ENCODE peak calls at places on chromosome 16, in ten cellular contexts. C, L, Z, Y, G, B, N, W, E and Q are unnamed samples.
A peak's percentile ranks its signal among the peaks of the same experiment; 100 is the strongest.

GRCh38 chr16:53817117-53817516 is 113.2 kb downstream of the FTO start:
- DNase-seq in Y (no peak), L (peak; percentile 35), B (peak; percentile 90), E (no peak), G (peak; percentile 98), Z (peak; percentile 82), C (no peak), N (peak; percentile 95), W (no peak), Q (peak; percentile 82)

GRCh38 chr16:29230671-29231091 is 175.8 kb downstream of the NPIPB11 start:
- DNase-seq in N (peak; percentile 23), Y (peak; percentile 3), G (peak; percentile 56), Z (no peak), C (no peak), B (peak; percentile 32), W (peak; percentile 17), E (no peak), L (no peak), Q (no peak)

GRCh38 chr16:5071681-5072333 is at the start of gene ALG1:
- DNase-seq in B (peak; percentile 78), C (peak; percentile 92), Y (peak; percentile 87), L (peak; percentile 92), Z (peak; percentile 89), E (peak; percentile 33), N (peak; percentile 85), G (peak; percentile 89), W (peak; percentile 85), Q (peak; percentile 80)

GRCh38 chr16:29744541-29745101 is 1.2 kb downstream of the C16orf54 start:
- DNase-seq in B (no peak), G (no peak), Z (no peak), W (no peak), N (no peak), E (no peak), Y (no peak), L (no peak), C (no peak), Q (no peak)

GRCh38 chr16:81684242-81684837 is 94.8 kb upstream of the PLCG2 start:
- DNase-seq in W (no peak), B (no peak), G (no peak), E (no peak), Z (no peak), L (no peak), N (no peak), C (no peak), Y (no peak), Q (no peak)

GRCh38 chr16:54812229-54812628 is 118.4 kb upstream of the IRX5 start:
- DNase-seq in L (no peak), G (peak; percentile 19), Y (no peak), W (no peak), C (no peak), B (no peak), N (peak; percentile 12), Z (peak; percentile 17), E (no peak), Q (no peak)

GRCh38 chr16:19583665-19584300 is 28.3 kb downstream of the VPS35L start:
- DNase-seq in E (no peak), N (peak; percentile 55), Z (peak; percentile 68), W (no peak), G (peak; percentile 83), L (no peak), B (no peak), C (peak; percentile 48), Y (no peak), Q (peak; percentile 30)

GRCh38 chr16:86761117-86761971 is 183.0 kb downstream of the FOXL1 start:
- DNase-seq in L (peak; percentile 47), Z (peak; percentile 69), E (no peak), W (no peak), C (peak; percentile 58), N (peak; percentile 59), Y (peak; percentile 68), G (peak; percentile 76), B (peak; percentile 78), Q (peak; percentile 61)

GRCh38 chr16:56910654-56911539 is 21.0 kb upstream of the HERPUD1 start:
- DNase-seq in W (no peak), B (peak; percentile 77), L (no peak), C (peak; percentile 25), E (no peak), N (peak; percentile 77), G (peak; percentile 82), Y (peak; percentile 54), Z (no peak), Q (peak; percentile 51)

GRCh38 chr16:3952342-3953131 is 72.0 kb upstream of the CREBBP start:
- DNase-seq in N (no peak), E (no peak), C (peak; percentile 89), G (peak; percentile 9), B (no peak), Z (no peak), Y (peak; percentile 86), W (no peak), L (peak; percentile 89), Q (no peak)

GRCh38 chr16:71555230-71555891 is 21.5 kb downstream of the TAT start:
- DNase-seq in Y (no peak), G (no peak), Z (peak; percentile 10), C (no peak), B (no peak), N (no peak), W (no peak), E (no peak), L (no peak), Q (no peak)

GRCh38 chr16:87765473-87765775 is 362 bp downstream of the KLHDC4 start:
- DNase-seq in B (no peak), E (no peak), Y (no peak), C (no peak), L (no peak), G (no peak), W (no peak), Z (no peak), N (no peak), Q (no peak)

GRCh38 chr16:20674684-20675487 is 22.6 kb downstream of the ACSM1 start:
- DNase-seq in C (peak; percentile 32), N (no peak), Y (no peak), E (no peak), Z (no peak), W (no peak), L (no peak), B (no peak), G (no peak), Q (no peak)

GRCh38 chr16:86955136-86955890 is 361.9 kb downstream of the C16orf95 start:
- DNase-seq in Z (no peak), Y (no peak), L (no peak), E (no peak), B (no peak), G (no peak), W (no peak), C (no peak), N (no peak), Q (no peak)

GRCh38 chr16:80323187-80323807 is 217.5 kb upstream of the DYNLRB2 start:
- DNase-seq in C (no peak), L (no peak), W (no peak), G (no peak), Z (no peak), E (no peak), N (no peak), Y (no peak), B (no peak), Q (no peak)

DNA sequence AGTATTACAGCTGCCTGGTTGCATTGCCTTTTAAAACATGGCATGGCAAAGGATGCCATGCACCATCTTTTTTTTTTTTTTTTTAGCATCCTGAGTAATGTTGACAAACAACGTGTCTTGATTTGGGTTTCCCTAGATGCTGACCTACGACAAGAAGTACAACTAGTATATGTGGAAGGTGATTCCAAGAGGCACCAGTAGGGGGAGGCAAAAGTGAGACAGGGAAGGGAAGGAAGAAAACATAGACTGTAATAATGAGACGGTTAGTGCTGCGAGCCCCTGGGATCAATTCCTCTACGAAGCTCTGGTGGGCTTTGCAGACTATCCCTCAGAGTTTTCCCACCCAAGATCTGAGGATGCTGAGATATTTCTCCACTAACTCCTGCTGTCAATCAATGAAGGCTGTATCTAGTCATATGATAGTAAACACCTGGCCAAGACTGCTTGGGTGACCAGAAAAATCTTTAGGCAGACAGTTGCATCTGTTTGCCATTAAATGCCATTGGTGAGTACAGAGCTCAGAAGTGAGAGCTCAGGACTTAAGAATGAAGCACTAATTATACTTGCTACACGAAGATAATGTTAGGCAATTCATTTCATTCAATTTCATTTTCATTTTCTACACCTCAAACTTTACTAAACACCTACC is 458.6 kb upstream of the GOT2 start:
- DNase-seq in E (no peak), N (peak; percentile 21), Y (peak; percentile 35), C (peak; percentile 60), W (no peak), B (no peak), G (peak; percentile 50), Z (peak; percentile 42), L (no peak), Q (peak; percentile 9)
- TF ChIP-seq CTCF in E (no peak), N (peak; percentile 51), Y (no peak), C (peak; percentile 12), W (no peak), B (peak; percentile 61), G (peak; percentile 61), Z (peak; percentile 22), L (no peak), Q (peak; percentile 70)

GRCh38 chr16:69286941-69287713 is 24.0 kb upstream of the VPS4A start:
- DNase-seq in C (peak; percentile 55), G (peak; percentile 90), B (peak; percentile 62), Y (peak; percentile 87), L (peak; percentile 79), Z (peak; percentile 70), N (peak; percentile 83), W (no peak), E (no peak), Q (peak; percentile 61)
- TF ChIP-seq CTCF in C (peak; percentile 70), G (peak; percentile 47), B (peak; percentile 15), Y (peak; percentile 64), L (peak; percentile 71), Z (peak; percentile 91), N (peak; percentile 49), W (peak; percentile 62), E (peak; percentile 65), Q (peak; percentile 91)

GRCh38 chr16:17251496-17251895 is 219.3 kb downstream of the XYLT1 start:
- DNase-seq in Y (no peak), G (no peak), N (no peak), C (no peak), W (no peak), B (no peak), L (no peak), E (no peak), Z (no peak), Q (no peak)
- TF ChIP-seq CTCF in Y (no peak), G (no peak), N (no peak), C (no peak), W (no peak), B (no peak), L (no peak), E (no peak), Z (no peak), Q (no peak)

DNA sequence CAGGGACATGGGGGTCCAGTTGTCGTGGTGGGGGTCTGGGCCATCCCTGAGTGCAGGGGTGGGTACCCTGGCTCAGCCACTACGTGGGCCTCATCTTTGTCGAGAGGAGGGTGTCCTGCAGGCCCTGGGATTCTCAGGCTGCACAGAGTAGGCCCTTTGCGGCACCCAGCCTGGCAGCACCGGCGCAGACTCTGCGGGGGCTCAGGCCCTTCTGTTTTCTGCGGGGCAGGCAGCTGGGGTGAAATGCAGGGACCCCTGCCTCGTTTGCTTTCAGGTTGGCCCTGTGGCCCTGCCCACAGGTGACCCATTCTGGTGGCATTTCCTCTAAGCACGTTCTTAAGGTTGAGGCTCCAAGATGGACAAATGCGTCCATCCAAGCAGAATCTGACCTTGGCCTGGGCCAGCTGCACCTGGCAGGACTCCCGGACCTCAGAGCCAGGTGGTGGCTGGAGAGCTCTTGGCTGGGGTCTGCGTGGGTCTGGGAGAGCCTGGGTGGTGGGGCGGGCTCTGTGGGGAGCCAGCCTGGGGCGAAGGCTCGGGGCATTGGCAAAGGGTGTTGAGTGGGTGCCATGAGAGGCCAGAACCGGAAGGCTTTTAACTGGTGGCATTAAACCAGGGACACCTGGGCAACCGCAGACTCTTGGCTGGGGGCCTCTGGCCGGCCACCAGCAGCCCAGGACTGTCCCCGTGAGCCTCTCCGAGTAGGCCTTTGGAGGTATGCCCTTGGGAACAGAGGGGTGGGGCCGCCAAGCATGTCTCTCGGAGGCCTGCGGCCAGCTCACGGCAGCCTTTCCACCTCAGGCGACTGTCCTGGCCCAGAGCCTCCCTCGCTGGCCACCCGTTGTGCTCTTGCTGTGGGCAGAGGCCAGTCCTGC is 16.9 kb downstream of the PRSS27 start:
- DNase-seq in E (no peak), N (no peak), L (peak; percentile 74), Z (no peak), G (no peak), C (no peak), W (no peak), B (no peak), Y (no peak), Q (no peak)
- TF ChIP-seq CTCF in E (no peak), N (no peak), L (no peak), Z (no peak), G (no peak), C (no peak), W (no peak), B (no peak), Y (no peak), Q (no peak)